ENCODE peak calls at places on chromosomes 13 and 19, in four cellular contexts. S is GM12878, L is K562, Q is HepG2. T is an unnamed sample.
A peak's percentile ranks its signal among the peaks of the same experiment; 100 is the strongest.

GRCh38 chr13:28984825-28985224 is 164.7 kb downstream of the MTUS2 start:
- DNase-seq in S (no peak), L (no peak), Q (no peak), T (no peak)

GRCh38 chr13:43021926-43022670 is 1.3 kb upstream of the DNAJC15 start:
- DNase-seq in S (no peak), L (no peak), Q (no peak), T (no peak)

GRCh38 chr19:3161453-3161852 is 17.1 kb upstream of the S1PR4 start:
- DNase-seq in S (no peak), L (no peak), Q (no peak), T (peak; percentile 34)

GRCh38 chr13:99501952-99502310 is 659 bp downstream of the TM9SF2 start:
- DNase-seq in S (no peak), L (no peak), Q (no peak), T (no peak)

GRCh38 chr19:6239401-6239844 is 40.4 kb downstream of the MLLT1 start:
- DNase-seq in S (no peak), L (no peak), Q (no peak), T (no peak)

GRCh38 chr19:3319643-3320353 is 46.6 kb upstream of the NFIC start:
- DNase-seq in S (no peak), L (no peak), Q (no peak), T (no peak)

GRCh38 chr19:19670070-19670551 is 1.5 kb downstream of the ZNF101 start:
- DNase-seq in S (no peak), L (no peak), Q (no peak), T (no peak)

GRCh38 chr13:51278426-51279130 is 56.4 kb downstream of the FAM124A start:
- DNase-seq in S (no peak), L (no peak), Q (no peak), T (no peak)

GRCh38 chr13:76512676-76513277 is 373.4 kb downstream of the KCTD12 start:
- DNase-seq in S (no peak), L (no peak), Q (no peak), T (peak; percentile 4)

GRCh38 chr13:98305670-98306069 is 128.6 kb upstream of the RNF113B start:
- DNase-seq in S (no peak), L (no peak), Q (no peak), T (no peak)

GRCh38 chr13:75968103-75968838 is 332.1 kb downstream of the LMO7 start:
- DNase-seq in S (no peak), L (no peak), Q (no peak), T (peak; percentile 6)

GRCh38 chr19:14005381-14006084 is 587 bp downstream of the RFX1 start:
- DNase-seq in S (peak; percentile 39), L (peak; percentile 92), Q (peak; percentile 67), T (peak; percentile 87)

GRCh38 chr19:10412257-10412977 is 7.9 kb upstream of the PDE4A start:
- DNase-seq in S (peak; percentile 94), L (no peak), Q (no peak), T (no peak)

GRCh38 chr19:7856277-7856581 is 18.0 kb downstream of the PRR36 start:
- DNase-seq in S (no peak), L (no peak), Q (no peak), T (no peak)

GRCh38 chr13:30037766-30038165 is 187.3 kb upstream of the UBL3 start:
- DNase-seq in S (no peak), L (no peak), Q (no peak), T (no peak)

GRCh38 chr13:74132152-74132767 is 1.9 kb downstream of the KLF12 start:
- DNase-seq in S (no peak), L (no peak), Q (peak; percentile 15), T (no peak)

GRCh38 chr19:50257141-50257540 is 53.7 kb downstream of the MYH14 start:
- DNase-seq in S (no peak), L (no peak), Q (no peak), T (no peak)

GRCh38 chr19:51417807-51418152 is 338 bp upstream of the SIGLEC10 start:
- DNase-seq in S (no peak), L (no peak), Q (no peak), T (no peak)

GRCh38 chr13:30334663-30335386 is 27.5 kb upstream of the KATNAL1 start:
- DNase-seq in S (no peak), L (peak; percentile 52), Q (peak; percentile 80), T (peak; percentile 25)

GRCh38 chr13:24997367-24997967 is 98.5 kb upstream of the PABPC3 start:
- DNase-seq in S (no peak), L (peak; percentile 12), Q (peak; percentile 22), T (peak; percentile 35)

GRCh38 chr13:46668302-46668720 is 115.3 kb downstream of the LRCH1 start:
- DNase-seq in S (no peak), L (no peak), Q (no peak), T (no peak)

GRCh38 chr13:95784161-95784880 is 107.4 kb downstream of the DNAJC3 start:
- DNase-seq in S (no peak), L (no peak), Q (peak; percentile 9), T (peak; percentile 4)

GRCh38 chr13:24038405-24038804 is 122.1 kb upstream of the SPATA13 start:
- DNase-seq in S (no peak), L (no peak), Q (no peak), T (no peak)

GRCh38 chr13:34357435-34358232 is 539.7 kb downstream of the RFC3 start:
- DNase-seq in S (no peak), L (no peak), Q (no peak), T (peak; percentile 66)

GRCh38 chr19:41578886-41579285 is 2.9 kb downstream of the CEACAM21 start:
- DNase-seq in S (no peak), L (no peak), Q (no peak), T (no peak)

GRCh38 chr19:41570639-41571112 is 5.3 kb upstream of the CEACAM21 start:
- DNase-seq in S (no peak), L (peak; percentile 76), Q (peak; percentile 59), T (peak; percentile 90)

GRCh38 chr19:41577833-41578232 is 1.9 kb downstream of the CEACAM21 start:
- DNase-seq in S (no peak), L (no peak), Q (no peak), T (no peak)

GRCh38 chr19:41577144-41577830 is 1.3 kb downstream of the CEACAM21 start:
- DNase-seq in S (no peak), L (no peak), Q (peak; percentile 27), T (no peak)

DNA sequence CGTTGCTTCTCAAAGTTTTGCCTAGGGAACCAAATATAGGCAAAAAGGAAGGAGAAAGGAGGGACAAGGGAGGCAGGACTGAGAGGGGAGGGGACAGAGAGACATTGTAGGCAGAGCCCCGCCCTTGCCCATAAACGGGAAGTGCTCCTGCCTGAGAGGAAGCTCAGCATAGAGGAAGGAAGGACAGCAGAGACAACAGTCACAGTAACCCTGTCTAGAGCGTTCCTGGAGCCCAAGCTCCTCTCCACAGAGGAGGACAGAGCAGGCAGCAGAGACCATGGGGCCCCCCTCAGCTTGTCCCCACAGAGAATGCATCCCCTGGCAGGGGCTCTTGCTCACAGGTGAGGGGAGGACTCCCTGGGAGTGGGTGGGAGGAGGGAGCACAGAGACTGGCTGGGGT is at the start of gene CEACAM21:
- DNase-seq in S (no peak), L (no peak), Q (no peak), T (no peak)
- H3K4me3 ChIP-seq in S (peak within 1 kb of the TSS; percentile 67), L (no peak within 1 kb of the TSS), Q (no peak within 1 kb of the TSS), T (no peak within 1 kb of the TSS)

GRCh38 chr19:478236-478888 is 17.5 kb upstream of the SHC2 start:
- DNase-seq in S (no peak), L (no peak), Q (no peak), T (no peak)

GRCh38 chr19:483332-484072 is 12.8 kb upstream of the MADCAM1 start:
- DNase-seq in S (no peak), L (no peak), Q (no peak), T (no peak)

GRCh38 chr19:482186-483041 is 13.9 kb upstream of the MADCAM1 start:
- DNase-seq in S (no peak), L (no peak), Q (no peak), T (no peak)

GRCh38 chr19:484494-484893 is 11.8 kb upstream of the MADCAM1 start:
- DNase-seq in S (no peak), L (no peak), Q (no peak), T (no peak)

DNA sequence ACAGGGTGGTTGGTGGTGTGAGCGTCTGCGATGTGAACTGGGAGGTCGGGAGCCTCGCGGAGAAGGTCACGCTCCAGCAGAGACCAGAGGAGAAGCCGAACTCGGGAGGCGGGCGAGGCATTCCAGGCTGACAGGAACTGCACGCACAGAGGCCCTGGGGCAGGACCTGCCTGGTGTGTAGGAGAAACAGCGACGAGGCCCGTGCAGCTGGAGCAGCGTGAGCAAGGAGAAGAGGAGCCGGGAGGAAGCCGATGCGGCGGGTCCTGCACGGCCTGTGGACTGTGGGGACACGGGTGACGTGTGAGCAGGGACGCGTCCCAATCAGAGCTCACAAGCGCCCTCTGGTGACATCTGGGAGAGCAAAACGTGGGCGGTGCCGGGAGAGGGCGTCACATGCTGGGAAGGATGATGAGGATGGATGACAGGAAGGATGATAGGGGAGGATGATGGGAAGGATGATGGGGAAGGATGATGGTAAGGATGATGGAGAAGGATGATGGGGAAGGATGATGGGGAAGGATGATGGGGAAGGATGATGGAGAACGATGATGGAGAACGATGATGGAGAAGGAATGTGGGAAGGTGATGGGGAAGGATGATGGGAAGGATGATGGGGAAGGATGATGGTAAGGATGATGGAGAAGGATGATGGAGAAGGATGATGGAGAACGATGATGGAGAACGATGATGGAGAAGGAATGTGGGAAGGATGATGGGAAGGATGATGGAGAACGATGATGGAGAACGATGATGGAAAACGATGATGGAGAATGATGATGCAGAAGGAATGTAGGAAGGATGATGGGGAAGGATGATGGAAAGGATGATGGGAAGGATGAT is 16.1 kb upstream of the MADCAM1 start:
- DNase-seq in S (no peak), L (peak; percentile 77), Q (peak; percentile 63), T (peak; percentile 79)
- H3K4me2 ChIP-seq in S (no peak overlapping the region), L (peak overlapping the region; percentile 23), Q (peak overlapping the region; percentile 74), T (peak overlapping the region; percentile 71)

DNA sequence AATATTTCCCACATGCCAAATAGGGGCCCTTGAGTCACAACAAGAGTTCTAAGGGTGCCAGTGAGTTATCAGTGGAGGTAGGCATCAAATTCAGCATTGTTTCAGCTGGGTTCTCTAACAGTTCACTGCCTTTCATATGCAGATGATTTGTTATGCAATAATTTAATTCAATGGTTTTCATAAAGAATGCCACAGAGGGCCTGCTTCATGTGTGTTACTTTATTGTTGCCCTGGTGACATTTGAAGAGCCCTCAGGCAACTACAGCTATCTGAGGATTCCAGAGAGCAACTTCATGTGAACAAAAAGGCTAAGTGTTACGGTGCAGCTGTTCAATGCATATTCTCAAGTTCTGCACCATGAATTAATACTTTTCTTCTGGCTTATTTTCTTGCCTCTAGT is 43.1 kb upstream of the STARD13 start:
- DNase-seq in S (no peak), L (no peak), Q (no peak), T (no peak)
- TF ChIP-seq CHD4 in S (no peak), L (no peak), Q (no peak), T (no peak)

DNA sequence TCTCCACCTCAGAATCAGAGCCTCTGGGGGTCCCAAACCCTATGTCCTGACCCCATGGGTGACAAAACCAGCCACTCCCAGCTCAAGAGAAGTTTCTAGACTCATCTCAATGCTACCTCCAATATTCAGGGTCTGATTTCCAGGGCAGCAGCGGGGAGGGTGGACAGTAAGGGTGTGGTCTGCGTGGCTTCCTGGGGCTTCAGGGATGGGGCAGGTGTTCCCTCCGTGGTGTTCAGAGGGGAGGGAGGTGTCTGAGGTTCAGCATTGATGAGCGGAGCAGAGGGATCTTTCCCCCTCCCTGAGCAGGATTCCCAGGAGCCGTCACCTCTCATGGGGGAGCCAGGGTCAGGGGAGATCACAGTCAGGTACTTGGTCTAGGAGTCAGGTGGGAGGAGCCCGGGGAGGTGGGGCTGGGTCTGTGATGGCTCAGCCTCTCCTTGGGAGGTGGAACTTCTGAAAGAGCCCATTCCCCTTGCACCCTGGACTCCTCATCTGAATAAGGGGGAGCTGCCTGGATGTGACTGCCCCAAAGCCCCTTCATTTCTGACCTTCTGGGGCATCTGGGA is 2.9 kb downstream of the LILRA2 start:
- DNase-seq in S (no peak), L (no peak), Q (no peak), T (no peak)
- H3K4me3 ChIP-seq in S (no peak overlapping the region), L (no peak overlapping the region), Q (no peak overlapping the region), T (no peak overlapping the region)